ENCODE peak calls at places on chromosome 17, in four cellular contexts. One of them, this sample, is unnamed. For H3K27me3, the result is how much of the 10 kb centered on the place peaks cover.

GRCh38 chr17:250487-251300 is 69.2 kb upstream of the DOC2B start:
- DNase-seq in H1: peak
- DNase-seq in mesenchymal stem cell: no peak
- DNase-seq in H9: no peak
- DNase-seq in this sample: no peak

GRCh38 chr17:74447628-74448159 is 15.8 kb downstream of the GPRC5C start:
- DNase-seq in mesenchymal stem cell: no peak
- DNase-seq in H1: no peak
- DNase-seq in H9: no peak
- DNase-seq in this sample: no peak

GRCh38 chr17:39663688-39664580 is 1.2 kb upstream of the TCAP start:
- DNase-seq in mesenchymal stem cell: peak
- DNase-seq in H1: peak
- DNase-seq in H9: peak
- DNase-seq in this sample: no peak

GRCh38 chr17:70171159-70171558 is 1.8 kb downstream of the KCNJ2 start:
- DNase-seq in H9: no peak
- DNase-seq in H1: no peak
- DNase-seq in mesenchymal stem cell: no peak
- DNase-seq in this sample: no peak

GRCh38 chr17:27810211-27810901 is 10.0 kb upstream of the NOS2 start:
- DNase-seq in H9: peak
- DNase-seq in mesenchymal stem cell: no peak
- DNase-seq in H1: no peak
- DNase-seq in this sample: no peak

GRCh38 chr17:31472137-31472536 is 80.7 kb downstream of the RAB11FIP4 start:
- DNase-seq in H9: no peak
- DNase-seq in H1: no peak
- DNase-seq in mesenchymal stem cell: no peak
- DNase-seq in this sample: no peak

GRCh38 chr17:42203354-42203753 is 9.1 kb upstream of the GHDC start:
- DNase-seq in H1: no peak
- DNase-seq in mesenchymal stem cell: no peak
- DNase-seq in H9: no peak
- DNase-seq in this sample: no peak

GRCh38 chr17:41429667-41430066 is 5.3 kb upstream of the KRT37 start:
- DNase-seq in H9: no peak
- DNase-seq in mesenchymal stem cell: no peak
- DNase-seq in H1: no peak
- DNase-seq in this sample: no peak

GRCh38 chr17:263773-264172 is 82.3 kb upstream of the DOC2B start:
- DNase-seq in H1: peak
- DNase-seq in H9: no peak
- DNase-seq in mesenchymal stem cell: no peak
- DNase-seq in this sample: no peak

GRCh38 chr17:75555679-75556153 is 30.2 kb downstream of the LLGL2 start:
- DNase-seq in mesenchymal stem cell: no peak
- DNase-seq in H1: no peak
- DNase-seq in H9: no peak
- DNase-seq in this sample: no peak

GRCh38 chr17:66540131-66540781 is 237.8 kb downstream of the PRKCA start:
- DNase-seq in H9: peak
- DNase-seq in H1: peak
- DNase-seq in mesenchymal stem cell: peak
- DNase-seq in this sample: peak

GRCh38 chr17:58693751-58694150 is 1.3 kb downstream of the RAD51C start:
- DNase-seq in H9: no peak
- DNase-seq in mesenchymal stem cell: no peak
- DNase-seq in H1: no peak
- DNase-seq in this sample: no peak

GRCh38 chr17:74493381-74493833 is 27.0 kb downstream of the CD300A start:
- DNase-seq in mesenchymal stem cell: peak
- DNase-seq in H9: peak
- DNase-seq in H1: peak
- DNase-seq in this sample: peak

GRCh38 chr17:72150632-72151460 is 30.0 kb downstream of the SOX9 start:
- DNase-seq in H1: peak
- DNase-seq in mesenchymal stem cell: no peak
- DNase-seq in H9: peak
- DNase-seq in this sample: no peak

GRCh38 chr17:37489197-37490001 is at the start of gene DUSP14:
- DNase-seq in mesenchymal stem cell: peak
- DNase-seq in H1: peak
- DNase-seq in H9: peak
- DNase-seq in this sample: peak

GRCh38 chr17:66541461-66542182 is 239.2 kb downstream of the PRKCA start:
- DNase-seq in H1: no peak
- DNase-seq in mesenchymal stem cell: peak
- DNase-seq in H9: no peak
- DNase-seq in this sample: no peak

GRCh38 chr17:66652840-66653507 is 181.9 kb upstream of the CACNG5 start:
- DNase-seq in H9: no peak
- DNase-seq in H1: no peak
- DNase-seq in mesenchymal stem cell: peak
- DNase-seq in this sample: no peak

GRCh38 chr17:21296097-21297025 is 11.8 kb downstream of the MAP2K3 start:
- DNase-seq in H1: no peak
- DNase-seq in mesenchymal stem cell: no peak
- DNase-seq in H9: no peak
- DNase-seq in this sample: no peak

GRCh38 chr17:7673239-7673638 is 14.1 kb downstream of the TP53 start:
- DNase-seq in H9: peak
- DNase-seq in mesenchymal stem cell: no peak
- DNase-seq in H1: peak
- DNase-seq in this sample: no peak

GRCh38 chr17:2423271-2423670 is 22.4 kb upstream of the MNT start:
- DNase-seq in mesenchymal stem cell: no peak
- DNase-seq in H9: no peak
- DNase-seq in H1: no peak
- DNase-seq in this sample: no peak

GRCh38 chr17:73278465-73279453 is 17.1 kb upstream of the CPSF4L start:
- DNase-seq in H9: peak
- DNase-seq in mesenchymal stem cell: no peak
- DNase-seq in H1: no peak
- DNase-seq in this sample: no peak

GRCh38 chr17:30095507-30096244 is 20.9 kb upstream of the NSRP1 start:
- DNase-seq in H1: no peak
- DNase-seq in H9: peak
- DNase-seq in mesenchymal stem cell: peak
- DNase-seq in this sample: peak

GRCh38 chr17:17264430-17264829 is 16.6 kb downstream of the COPS3 start:
- DNase-seq in mesenchymal stem cell: no peak
- DNase-seq in H9: no peak
- DNase-seq in H1: no peak
- DNase-seq in this sample: no peak

GRCh38 chr17:3935140-3935542 is 18.9 kb upstream of the P2RX1 start:
- DNase-seq in H9: peak
- DNase-seq in mesenchymal stem cell: peak
- DNase-seq in H1: peak
- DNase-seq in this sample: peak

GRCh38 chr17:1180434-1180742 is 607 bp upstream of the ABR start:
- DNase-seq in mesenchymal stem cell: no peak
- DNase-seq in H1: no peak
- DNase-seq in H9: no peak
- DNase-seq in this sample: no peak

GRCh38 chr17:77959926-77960521 is 1.5 kb downstream of the TNRC6C start:
- DNase-seq in mesenchymal stem cell: peak
- DNase-seq in H9: peak
- DNase-seq in H1: no peak
- DNase-seq in this sample: peak

GRCh38 chr17:43962479-43962878 is 8.7 kb upstream of the PYY start:
- DNase-seq in H9: no peak
- DNase-seq in mesenchymal stem cell: no peak
- DNase-seq in H1: no peak
- DNase-seq in this sample: no peak

GRCh38 chr17:40056379-40057005 is 2.3 kb upstream of the MED24 start:
- DNase-seq in H9: no peak
- DNase-seq in mesenchymal stem cell: no peak
- DNase-seq in H1: no peak
- DNase-seq in this sample: no peak

GRCh38 chr17:1998426-1998784 is 26.7 kb downstream of the RTN4RL1 start:
- DNase-seq in mesenchymal stem cell: no peak
- DNase-seq in H9: no peak
- DNase-seq in H1: no peak
- DNase-seq in this sample: no peak

GRCh38 chr17:2421315-2422147 is 20.7 kb upstream of the MNT start:
- DNase-seq in H9: no peak
- DNase-seq in H1: no peak
- DNase-seq in mesenchymal stem cell: no peak
- DNase-seq in this sample: no peak

GRCh38 chr17:13036776-13037175 is 18.9 kb upstream of the ELAC2 start:
- DNase-seq in H9: no peak
- DNase-seq in H1: no peak
- DNase-seq in mesenchymal stem cell: no peak
- DNase-seq in this sample: no peak

GRCh38 chr17:74345433-74346241 is 16.0 kb downstream of the BTBD17 start:
- DNase-seq in H1: no peak
- DNase-seq in H9: no peak
- DNase-seq in mesenchymal stem cell: no peak
- DNase-seq in this sample: no peak

GRCh38 chr17:8696456-8696855 is 48.2 kb downstream of the CCDC42 start:
- DNase-seq in H9: peak
- DNase-seq in H1: no peak
- DNase-seq in mesenchymal stem cell: peak
- DNase-seq in this sample: no peak

GRCh38 chr17:8696951-8697745 is 47.5 kb downstream of the CCDC42 start:
- DNase-seq in mesenchymal stem cell: peak
- DNase-seq in H9: peak
- DNase-seq in H1: peak
- DNase-seq in this sample: no peak

GRCh38 chr17:8700546-8700945 is 44.1 kb downstream of the CCDC42 start:
- DNase-seq in H1: no peak
- DNase-seq in mesenchymal stem cell: no peak
- DNase-seq in H9: no peak
- DNase-seq in this sample: no peak

GRCh38 chr17:8695916-8696415 is 48.7 kb downstream of the CCDC42 start:
- DNase-seq in H1: no peak
- DNase-seq in H9: peak
- DNase-seq in mesenchymal stem cell: no peak
- DNase-seq in this sample: no peak

DNA sequence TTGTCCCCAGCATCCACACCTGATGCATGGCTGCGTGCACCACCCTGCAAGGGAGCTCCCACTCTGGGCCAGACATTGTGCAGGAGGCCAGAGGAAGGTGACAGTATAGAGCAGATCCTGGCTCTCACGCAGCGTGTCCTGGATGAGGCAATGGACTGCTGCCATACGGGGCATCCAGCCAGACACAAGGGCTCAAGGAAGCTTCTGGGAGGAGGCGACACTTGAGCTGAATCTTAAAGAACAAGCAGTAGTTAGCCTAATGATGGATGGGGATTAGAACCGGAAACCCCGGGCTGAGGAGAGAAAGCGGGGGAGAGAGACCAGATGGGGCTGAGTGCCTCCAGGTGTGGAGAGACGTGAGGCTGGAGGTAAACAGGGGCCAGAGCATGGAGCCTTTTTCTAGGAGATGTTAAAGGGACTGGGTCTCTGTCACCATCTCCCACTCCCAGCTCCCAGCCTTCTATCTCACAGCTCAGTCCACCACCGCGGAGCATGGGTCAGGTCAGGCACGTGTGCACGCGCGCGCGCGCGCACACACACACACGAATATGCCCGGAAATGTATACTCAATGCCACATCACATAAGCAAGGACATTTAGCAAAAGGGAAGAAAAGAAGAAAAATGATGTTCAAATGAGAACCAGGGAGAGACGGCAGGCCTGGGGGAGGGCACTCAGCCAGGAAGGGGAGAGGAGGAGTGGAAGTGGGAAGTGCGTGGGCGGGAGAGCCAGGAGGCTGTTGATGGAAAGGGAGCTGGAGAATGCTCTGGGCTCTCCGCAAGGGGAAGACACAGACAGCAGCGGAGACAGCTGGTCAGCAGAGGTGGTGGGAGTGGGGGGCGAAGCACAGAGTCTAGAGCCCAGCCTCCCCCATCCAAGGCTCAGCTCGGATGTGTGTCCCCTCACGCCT is 46.2 kb downstream of the CCDC42 start:
- DNase-seq in mesenchymal stem cell: peak
- DNase-seq in H1: no peak
- DNase-seq in H9: no peak
- DNase-seq in this sample: no peak
- H2BK15ac ChIP-seq in mesenchymal stem cell: peak
- H2BK15ac ChIP-seq in H1: no peak
- H2BK15ac ChIP-seq in H9: peak
- H2BK15ac ChIP-seq in this sample: peak

GRCh38 chr17:79520134-79520892 is 90.5 kb downstream of the RBFOX3 start:
- DNase-seq in mesenchymal stem cell: no peak
- DNase-seq in H9: no peak
- DNase-seq in H1: no peak
- DNase-seq in this sample: no peak
- H3K27me3 ChIP-seq in mesenchymal stem cell: under half
- H3K27me3 ChIP-seq in H9: under half
- H3K27me3 ChIP-seq in H1: under half
- H3K27me3 ChIP-seq in this sample: under half

DNA sequence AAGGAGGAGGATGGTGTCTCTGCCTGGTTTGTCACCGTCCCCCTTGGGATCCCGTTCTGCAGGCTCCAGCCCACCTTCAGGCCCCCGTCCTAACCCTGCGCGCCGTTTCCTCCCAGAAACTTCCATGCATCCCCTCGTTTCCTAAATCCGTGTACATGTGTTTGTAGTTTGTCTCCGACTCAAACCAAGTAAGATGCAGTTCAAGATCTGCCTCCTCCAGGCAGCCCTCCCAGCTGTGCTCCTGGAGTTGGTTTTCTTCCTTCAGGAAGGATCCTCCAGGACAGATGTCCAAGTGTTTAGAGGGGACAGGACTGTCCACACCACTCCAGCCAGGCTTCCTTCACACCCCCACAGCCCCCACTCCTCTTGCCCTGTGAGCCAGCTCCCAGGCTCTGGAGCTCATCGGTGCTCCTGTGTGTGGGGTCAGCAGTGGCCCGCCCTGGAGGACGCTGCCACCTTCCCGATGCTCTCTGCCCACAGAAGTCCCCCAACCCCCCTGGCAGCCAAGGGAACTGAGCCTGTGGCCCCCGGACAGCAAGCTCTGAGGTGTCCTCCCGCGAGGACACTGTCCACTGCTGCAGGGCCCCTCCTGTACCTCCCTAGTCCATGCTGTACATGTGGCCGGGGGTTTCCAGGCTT is 11.3 kb downstream of the BAIAP2 start:
- DNase-seq in H1: no peak
- DNase-seq in H9: no peak
- DNase-seq in mesenchymal stem cell: no peak
- DNase-seq in this sample: no peak
- H2BK15ac ChIP-seq in H1: no peak
- H2BK15ac ChIP-seq in H9: no peak
- H2BK15ac ChIP-seq in mesenchymal stem cell: peak
- H2BK15ac ChIP-seq in this sample: peak

DNA sequence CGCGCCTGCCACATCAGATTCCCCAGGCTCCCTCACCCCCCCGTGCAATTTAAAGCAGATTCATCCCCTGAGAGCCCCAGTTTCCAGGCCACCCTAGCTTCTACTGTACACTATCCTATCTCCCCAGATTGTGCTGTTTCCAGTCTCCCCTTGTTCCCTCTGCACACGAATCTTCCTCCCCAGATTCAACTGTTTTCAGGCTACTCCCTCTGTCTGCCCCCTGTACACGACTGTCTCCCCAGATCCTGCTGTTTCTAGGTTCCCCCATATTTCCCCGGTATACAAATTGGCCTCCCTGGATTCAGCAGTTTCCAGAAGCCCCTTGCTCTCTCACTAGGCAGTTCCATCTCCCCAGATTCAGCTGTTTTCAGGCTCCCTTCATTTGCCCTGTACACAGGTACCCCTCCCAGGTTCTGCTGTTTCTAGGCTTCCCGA is 23.0 kb downstream of the COPZ2 start:
- DNase-seq in H1: no peak
- DNase-seq in H9: peak
- DNase-seq in mesenchymal stem cell: no peak
- DNase-seq in this sample: no peak
- H3K27me3 ChIP-seq in H1: under half
- H3K27me3 ChIP-seq in H9: under half
- H3K27me3 ChIP-seq in mesenchymal stem cell: under half
- H3K27me3 ChIP-seq in this sample: under half